ENCODE peak calls at places on chromosomes 12 and 14, in eight cellular contexts. E is activated CD8-positive, alpha-beta memory T cell treated with anti-CD3 and anti-CD28 coated beads for 24 hours; Z is stimulated activated CD8-positive, alpha-beta memory T cell treated with anti-CD3 and anti-CD28 coated beads, Interleukin-4, amount 100 ng/mL, for 1 hour; T is stimulated activated CD4-positive, alpha-beta T cell treated with anti-CD3 and anti-CD28 coated beads, Interleukin-12 subunit alpha, Interleukin-12 subunit beta, amount 100 ng/mL, for 4 hours; O is T follicular helper cell; K is glomerular endothelial cell; W is HTR-8/SVneo; I is cerebellum. M is an unnamed sample.

GRCh38 chr12:44053550-44054243 is 217.8 kb downstream of the TMEM117 start:
- DNase-seq in O (no peak), K (no peak), Z (no peak), T (no peak), E (no peak), W (no peak), I (no peak), M (no peak)

GRCh38 chr14:77965919-77966435 is 166.1 kb downstream of the ADCK1 start:
- DNase-seq in K (no peak), W (no peak), I (no peak), T (no peak), E (no peak), Z (no peak), O (no peak), M (peak; percentile 12)

GRCh38 chr12:108046135-108046534 is 83.0 kb upstream of the WSCD2 start:
- DNase-seq in T (no peak), I (no peak), Z (no peak), E (no peak), O (no peak), K (no peak), W (no peak), M (no peak)

GRCh38 chr14:68282479-68283377 is 463.1 kb downstream of the RAD51B start:
- DNase-seq in K (no peak), Z (no peak), T (no peak), E (peak; percentile 74), I (no peak), W (no peak), O (peak; percentile 24), M (no peak)

GRCh38 chr14:103994535-103995184 is 52.3 kb upstream of the RD3L start:
- DNase-seq in E (no peak), W (no peak), O (no peak), Z (no peak), I (no peak), T (no peak), K (no peak), M (no peak)

GRCh38 chr12:104137175-104137901 is 672 bp downstream of the NFYB start:
- DNase-seq in T (peak; percentile 38), O (peak; percentile 15), E (peak; percentile 83), K (no peak), I (peak; percentile 35), W (peak; percentile 8), Z (peak; percentile 21), M (peak; percentile 35)

GRCh38 chr14:105026789-105027563 is 6.1 kb upstream of the CDCA4 start:
- DNase-seq in E (no peak), K (no peak), I (no peak), W (no peak), T (no peak), Z (no peak), O (no peak), M (peak; percentile 35)

GRCh38 chr14:74586681-74587362 is 25.2 kb downstream of the LTBP2 start:
- DNase-seq in E (no peak), K (no peak), T (no peak), I (no peak), W (no peak), O (no peak), Z (no peak), M (no peak)

GRCh38 chr14:58315606-58316005 is 17.3 kb downstream of the ARID4A start:
- DNase-seq in T (no peak), O (no peak), K (no peak), E (no peak), I (no peak), W (peak; percentile 19), Z (no peak), M (no peak)

GRCh38 chr12:105092336-105092735 is 8.1 kb upstream of the ALDH1L2 start:
- DNase-seq in K (no peak), Z (no peak), I (no peak), T (no peak), E (no peak), O (no peak), W (no peak), M (no peak)

GRCh38 chr12:47844264-47845020 is 24.7 kb upstream of the HDAC7 start:
- DNase-seq in E (no peak), K (no peak), O (no peak), I (no peak), Z (no peak), W (no peak), T (no peak), M (no peak)

GRCh38 chr12:5344131-5344530 is 87.8 kb upstream of the NTF3 start:
- DNase-seq in K (no peak), Z (no peak), W (no peak), I (no peak), E (no peak), T (no peak), O (no peak), M (no peak)